ENCODE peak calls at places on chromosomes 3 and 15, in five cellular contexts. One of them, this sample, is unnamed.

GRCh38 chr3:147740928-147741327 is 331.8 kb downstream of the ZIC1 start:
- DNase-seq in trophoblast cell: no peak
- DNase-seq in H9: no peak
- DNase-seq in H1: no peak
- DNase-seq in mesenchymal stem cell: no peak
- DNase-seq in this sample: no peak

GRCh38 chr15:34514251-34514760 is 69.1 kb downstream of the GOLGA8B start:
- DNase-seq in trophoblast cell: no peak
- DNase-seq in H9: no peak
- DNase-seq in H1: peak
- DNase-seq in mesenchymal stem cell: peak
- DNase-seq in this sample: no peak

GRCh38 chr3:193805448-193805847 is 212.4 kb downstream of the OPA1 start:
- DNase-seq in trophoblast cell: no peak
- DNase-seq in H9: no peak
- DNase-seq in H1: no peak
- DNase-seq in mesenchymal stem cell: peak
- DNase-seq in this sample: no peak

GRCh38 chr3:127791221-127791913 is 30.9 kb downstream of the MGLL start:
- DNase-seq in trophoblast cell: no peak
- DNase-seq in H9: peak
- DNase-seq in H1: no peak
- DNase-seq in mesenchymal stem cell: peak
- DNase-seq in this sample: no peak

GRCh38 chr3:9296241-9296640 is 46.8 kb upstream of the SRGAP3 start:
- DNase-seq in trophoblast cell: no peak
- DNase-seq in H9: no peak
- DNase-seq in H1: no peak
- DNase-seq in mesenchymal stem cell: no peak
- DNase-seq in this sample: no peak

GRCh38 chr3:71690222-71690821 is 34.9 kb downstream of the EIF4E3 start:
- DNase-seq in trophoblast cell: no peak
- DNase-seq in H9: no peak
- DNase-seq in H1: no peak
- DNase-seq in mesenchymal stem cell: peak
- DNase-seq in this sample: no peak

GRCh38 chr3:37595784-37596180 is 265.9 kb upstream of the CTDSPL start:
- DNase-seq in trophoblast cell: no peak
- DNase-seq in H9: no peak
- DNase-seq in H1: no peak
- DNase-seq in mesenchymal stem cell: no peak
- DNase-seq in this sample: no peak

GRCh38 chr15:80182611-80183210 is 29.9 kb downstream of the FAH start:
- DNase-seq in trophoblast cell: no peak
- DNase-seq in H9: no peak
- DNase-seq in H1: no peak
- DNase-seq in mesenchymal stem cell: peak
- DNase-seq in this sample: no peak

GRCh38 chr3:159762238-159762637 is 226.4 kb upstream of the IL12A start:
- DNase-seq in trophoblast cell: no peak
- DNase-seq in H9: no peak
- DNase-seq in H1: no peak
- DNase-seq in mesenchymal stem cell: no peak
- DNase-seq in this sample: no peak

GRCh38 chr3:177995006-177995732 is 541.1 kb upstream of the KCNMB2 start:
- DNase-seq in trophoblast cell: no peak
- DNase-seq in H9: no peak
- DNase-seq in H1: no peak
- DNase-seq in mesenchymal stem cell: no peak
- DNase-seq in this sample: no peak

GRCh38 chr3:111989061-111989678 is 9.6 kb upstream of the TAGLN3 start:
- DNase-seq in trophoblast cell: peak
- DNase-seq in H9: no peak
- DNase-seq in H1: no peak
- DNase-seq in mesenchymal stem cell: peak
- DNase-seq in this sample: no peak

GRCh38 chr3:124486324-124486723 is 243.9 kb upstream of the UMPS start:
- DNase-seq in trophoblast cell: no peak
- DNase-seq in H9: no peak
- DNase-seq in H1: no peak
- DNase-seq in mesenchymal stem cell: no peak
- DNase-seq in this sample: no peak

GRCh38 chr3:133734305-133734704 is 11.9 kb upstream of the TF start:
- DNase-seq in trophoblast cell: no peak
- DNase-seq in H9: no peak
- DNase-seq in H1: no peak
- DNase-seq in mesenchymal stem cell: no peak
- DNase-seq in this sample: no peak

GRCh38 chr3:55512586-55513343 is 25.7 kb upstream of the WNT5A start:
- DNase-seq in trophoblast cell: no peak
- DNase-seq in H9: no peak
- DNase-seq in H1: no peak
- DNase-seq in mesenchymal stem cell: no peak
- DNase-seq in this sample: no peak

GRCh38 chr15:25362545-25362944 is 76.3 kb downstream of the UBE3A start:
- DNase-seq in trophoblast cell: no peak
- DNase-seq in H9: no peak
- DNase-seq in H1: no peak
- DNase-seq in mesenchymal stem cell: no peak
- DNase-seq in this sample: no peak
- H2BK12ac ChIP-seq in trophoblast cell: no peak
- H2BK12ac ChIP-seq in H9: no peak
- H2BK12ac ChIP-seq in H1: no peak
- H2BK12ac ChIP-seq in mesenchymal stem cell: no peak
- H2BK12ac ChIP-seq in this sample: no peak

GRCh38 chr3:155069729-155070128 is 10.4 kb upstream of the MME start:
- DNase-seq in trophoblast cell: no peak
- DNase-seq in H9: no peak
- DNase-seq in H1: no peak
- DNase-seq in mesenchymal stem cell: peak
- DNase-seq in this sample: no peak

GRCh38 chr3:155065537-155065936 is 14.6 kb upstream of the MME start:
- DNase-seq in trophoblast cell: peak
- DNase-seq in H9: no peak
- DNase-seq in H1: no peak
- DNase-seq in mesenchymal stem cell: peak
- DNase-seq in this sample: no peak

GRCh38 chr3:155070316-155070715 is 9.8 kb upstream of the MME start:
- DNase-seq in trophoblast cell: no peak
- DNase-seq in H9: no peak
- DNase-seq in H1: no peak
- DNase-seq in mesenchymal stem cell: no peak
- DNase-seq in this sample: no peak

DNA sequence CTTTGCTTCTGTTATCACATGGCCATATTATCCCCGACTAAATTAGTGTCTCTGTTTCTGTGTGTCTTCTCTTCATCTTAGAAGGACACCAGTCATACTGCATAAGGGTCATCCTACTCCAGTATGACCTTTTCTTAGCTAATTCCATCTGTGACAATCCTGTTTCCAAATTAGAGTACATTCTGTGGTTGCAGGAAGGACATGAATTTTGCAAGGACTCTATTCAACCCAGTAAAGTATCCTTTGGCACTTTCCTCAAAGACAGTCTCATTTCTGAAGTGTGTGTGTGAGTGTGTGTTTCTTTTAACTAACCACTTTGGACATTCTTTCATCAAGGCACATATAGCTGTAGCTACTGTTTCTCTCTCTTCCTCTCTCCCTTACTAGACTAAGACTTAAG is 15.2 kb upstream of the MME start:
- DNase-seq in trophoblast cell: no peak
- DNase-seq in H9: no peak
- DNase-seq in H1: no peak
- DNase-seq in mesenchymal stem cell: peak
- DNase-seq in this sample: no peak
- H2BK12ac ChIP-seq in trophoblast cell: no peak
- H2BK12ac ChIP-seq in H9: no peak
- H2BK12ac ChIP-seq in H1: no peak
- H2BK12ac ChIP-seq in mesenchymal stem cell: no peak
- H2BK12ac ChIP-seq in this sample: no peak

DNA sequence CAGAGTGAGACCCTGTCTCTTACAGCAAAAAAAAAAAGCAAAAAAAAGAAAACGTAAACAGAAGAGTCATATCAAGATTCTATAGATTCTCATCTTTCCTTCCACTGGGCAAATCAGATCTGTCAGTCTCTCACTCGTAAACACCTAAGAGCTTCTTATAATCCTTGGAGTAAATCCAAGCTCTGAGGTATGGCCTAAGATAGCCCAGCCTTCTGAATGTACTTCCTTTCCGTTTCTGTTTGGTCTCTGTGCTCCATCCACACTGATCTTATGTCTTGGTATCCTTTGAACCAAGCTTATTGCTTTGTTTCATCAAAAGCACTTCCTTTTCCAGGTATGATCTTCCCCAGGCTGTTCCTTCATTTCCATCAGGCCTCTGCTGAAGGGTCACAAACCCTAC is 137.8 kb downstream of the CADPS start:
- DNase-seq in trophoblast cell: no peak
- DNase-seq in H9: no peak
- DNase-seq in H1: no peak
- DNase-seq in mesenchymal stem cell: no peak
- DNase-seq in this sample: no peak
- H2BK12ac ChIP-seq in trophoblast cell: no peak
- H2BK12ac ChIP-seq in H9: no peak
- H2BK12ac ChIP-seq in H1: no peak
- H2BK12ac ChIP-seq in mesenchymal stem cell: no peak
- H2BK12ac ChIP-seq in this sample: no peak

GRCh38 chr15:92610101-92610520 is 45.5 kb downstream of the FAM174B start:
- DNase-seq in trophoblast cell: no peak
- DNase-seq in H9: no peak
- DNase-seq in H1: no peak
- DNase-seq in mesenchymal stem cell: no peak
- DNase-seq in this sample: no peak
- H2BK12ac ChIP-seq in trophoblast cell: no peak
- H2BK12ac ChIP-seq in H9: no peak
- H2BK12ac ChIP-seq in H1: no peak
- H2BK12ac ChIP-seq in mesenchymal stem cell: no peak
- H2BK12ac ChIP-seq in this sample: no peak

GRCh38 chr3:111143-112069 is 85.2 kb upstream of the CHL1 start:
- DNase-seq in trophoblast cell: no peak
- DNase-seq in H9: no peak
- DNase-seq in H1: no peak
- DNase-seq in mesenchymal stem cell: no peak
- DNase-seq in this sample: no peak
- H2BK12ac ChIP-seq in trophoblast cell: no peak
- H2BK12ac ChIP-seq in H9: no peak
- H2BK12ac ChIP-seq in H1: no peak
- H2BK12ac ChIP-seq in mesenchymal stem cell: no peak
- H2BK12ac ChIP-seq in this sample: no peak

DNA sequence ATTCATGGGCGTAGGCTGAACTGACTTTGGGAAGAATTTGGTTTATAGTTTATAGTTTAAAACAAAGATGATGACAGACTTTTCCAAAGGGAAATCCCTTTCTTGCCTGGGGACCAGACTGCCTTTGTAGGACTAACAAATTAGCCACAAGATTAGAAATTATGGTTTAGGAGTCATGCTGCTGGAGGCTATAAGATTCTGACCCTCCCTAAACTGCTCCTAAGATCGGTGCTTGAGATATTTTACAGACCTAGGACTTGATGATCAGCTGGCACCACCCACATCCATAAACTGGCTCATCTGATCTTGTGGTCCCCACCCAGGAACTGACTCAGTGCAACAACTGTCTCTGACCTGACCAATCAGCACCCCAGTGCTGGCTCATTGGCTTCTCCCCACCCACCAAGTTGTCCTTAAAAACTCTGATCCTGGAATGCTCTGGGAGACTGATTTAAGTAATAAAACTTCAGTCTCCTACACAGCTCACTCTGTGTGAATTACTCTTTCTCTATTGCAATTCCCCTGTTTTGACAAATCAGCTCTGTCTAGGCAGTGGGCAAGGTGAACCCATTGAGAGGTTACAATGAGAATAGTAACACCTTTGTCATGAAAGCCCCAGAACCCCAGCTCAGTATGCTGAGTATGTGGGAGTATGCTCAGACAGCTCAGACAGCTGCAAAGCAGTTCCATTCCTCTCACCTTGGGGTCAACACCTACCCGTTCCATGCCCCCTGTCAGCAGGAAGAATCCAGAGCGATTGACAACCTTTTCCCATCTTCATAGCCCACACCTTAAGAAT is 51.6 kb upstream of the C15orf39 start:
- DNase-seq in trophoblast cell: no peak
- DNase-seq in H9: no peak
- DNase-seq in H1: no peak
- DNase-seq in mesenchymal stem cell: peak
- DNase-seq in this sample: no peak
- H2BK12ac ChIP-seq in trophoblast cell: no peak
- H2BK12ac ChIP-seq in H9: no peak
- H2BK12ac ChIP-seq in H1: no peak
- H2BK12ac ChIP-seq in mesenchymal stem cell: no peak
- H2BK12ac ChIP-seq in this sample: no peak

GRCh38 chr15:73789491-73790240 is 36.5 kb upstream of the INSYN1 start:
- DNase-seq in trophoblast cell: no peak
- DNase-seq in H9: no peak
- DNase-seq in H1: no peak
- DNase-seq in mesenchymal stem cell: no peak
- DNase-seq in this sample: no peak
- H2BK12ac ChIP-seq in trophoblast cell: no peak
- H2BK12ac ChIP-seq in H9: no peak
- H2BK12ac ChIP-seq in H1: peak
- H2BK12ac ChIP-seq in mesenchymal stem cell: no peak
- H2BK12ac ChIP-seq in this sample: no peak

GRCh38 chr3:39406368-39407258 is at the start of gene RPSA:
- DNase-seq in trophoblast cell: peak
- DNase-seq in H9: peak
- DNase-seq in H1: peak
- DNase-seq in mesenchymal stem cell: peak
- DNase-seq in this sample: peak
- H2BK12ac ChIP-seq in trophoblast cell: no peak
- H2BK12ac ChIP-seq in H9: no peak
- H2BK12ac ChIP-seq in H1: no peak
- H2BK12ac ChIP-seq in mesenchymal stem cell: no peak
- H2BK12ac ChIP-seq in this sample: no peak

DNA sequence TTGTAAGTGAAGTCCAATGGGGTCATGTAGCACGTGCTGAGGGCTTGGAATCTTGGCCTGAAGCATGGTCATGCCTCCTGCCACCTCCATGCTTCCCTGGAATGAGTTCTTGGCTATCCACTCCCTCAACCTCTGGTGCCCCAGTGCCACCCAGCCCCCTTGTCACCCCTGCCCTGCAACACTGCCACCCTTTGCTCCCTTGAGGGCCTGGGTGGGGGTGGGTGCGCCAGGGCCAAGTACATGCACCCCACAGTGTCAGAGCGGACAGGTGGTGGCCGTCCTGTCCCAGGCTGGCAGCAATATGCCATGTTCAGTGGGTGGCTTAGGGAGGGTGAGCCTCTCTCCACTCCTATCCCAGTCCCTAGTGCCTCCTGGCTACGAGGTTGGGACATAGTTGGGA is 27.6 kb upstream of the C15orf39 start:
- DNase-seq in trophoblast cell: no peak
- DNase-seq in H9: no peak
- DNase-seq in H1: no peak
- DNase-seq in mesenchymal stem cell: no peak
- DNase-seq in this sample: no peak
- H2BK12ac ChIP-seq in trophoblast cell: no peak
- H2BK12ac ChIP-seq in H9: no peak
- H2BK12ac ChIP-seq in H1: peak
- H2BK12ac ChIP-seq in mesenchymal stem cell: peak
- H2BK12ac ChIP-seq in this sample: no peak

DNA sequence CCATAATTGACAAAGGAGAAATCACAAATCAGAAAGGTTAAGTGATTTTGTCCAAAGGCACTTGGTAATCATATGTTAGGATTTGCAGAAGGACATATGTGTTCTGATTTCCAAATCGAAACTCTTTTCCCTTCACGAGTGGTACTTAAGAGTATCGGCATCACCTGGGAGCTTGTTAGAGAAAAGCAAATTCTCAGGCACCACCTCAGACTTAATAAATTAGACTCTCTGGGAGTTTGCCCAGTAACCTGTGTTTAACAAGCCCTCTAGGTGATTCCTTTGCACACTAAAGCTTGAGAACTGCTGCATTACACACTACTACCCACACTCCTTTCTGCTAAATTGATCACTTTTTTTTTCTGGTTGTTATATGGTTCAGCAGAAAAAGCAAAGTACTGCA is 116.2 kb downstream of the SERPINI1 start:
- DNase-seq in trophoblast cell: no peak
- DNase-seq in H9: no peak
- DNase-seq in H1: no peak
- DNase-seq in mesenchymal stem cell: no peak
- DNase-seq in this sample: no peak
- H2BK12ac ChIP-seq in trophoblast cell: no peak
- H2BK12ac ChIP-seq in H9: no peak
- H2BK12ac ChIP-seq in H1: no peak
- H2BK12ac ChIP-seq in mesenchymal stem cell: no peak
- H2BK12ac ChIP-seq in this sample: no peak

This sample was measured in neuronal stem cell.